ENCODE peak calls at places on chromosome 15, in four cellular contexts. One of them, this sample, is unnamed.

GRCh38 chr15:66327736-66328135 is 28.7 kb downstream of the TIPIN start:
- DNase-seq in B cell: no peak
- DNase-seq in T-helper 1 cell: no peak
- DNase-seq in iPS DF 19.7: no peak
- DNase-seq in this sample: no peak

GRCh38 chr15:67849538-67849937 is 9.7 kb upstream of the RNU6-1 start:
- DNase-seq in B cell: no peak
- DNase-seq in T-helper 1 cell: no peak
- DNase-seq in iPS DF 19.7: no peak
- DNase-seq in this sample: no peak

GRCh38 chr15:87929835-87930234 is 326.7 kb downstream of the NTRK3 start:
- DNase-seq in B cell: no peak
- DNase-seq in T-helper 1 cell: no peak
- DNase-seq in iPS DF 19.7: no peak
- DNase-seq in this sample: no peak

GRCh38 chr15:82543155-82543554 is 2.9 kb upstream of the RPS17 start:
- DNase-seq in B cell: no peak
- DNase-seq in T-helper 1 cell: no peak
- DNase-seq in iPS DF 19.7: no peak
- DNase-seq in this sample: no peak

GRCh38 chr15:99343836-99344551 is 92.7 kb downstream of the LRRC28 start:
- DNase-seq in B cell: peak
- DNase-seq in T-helper 1 cell: peak
- DNase-seq in iPS DF 19.7: peak
- DNase-seq in this sample: peak

GRCh38 chr15:60883691-60884319 is 345.3 kb downstream of the RORA start:
- DNase-seq in B cell: no peak
- DNase-seq in T-helper 1 cell: no peak
- DNase-seq in iPS DF 19.7: no peak
- DNase-seq in this sample: no peak

GRCh38 chr15:70153948-70154439 is 56.3 kb upstream of the TLE3 start:
- DNase-seq in B cell: no peak
- DNase-seq in T-helper 1 cell: no peak
- DNase-seq in iPS DF 19.7: no peak
- DNase-seq in this sample: no peak

GRCh38 chr15:28191832-28192231 is 92.7 kb upstream of the OCA2 start:
- DNase-seq in B cell: no peak
- DNase-seq in T-helper 1 cell: no peak
- DNase-seq in iPS DF 19.7: peak
- DNase-seq in this sample: peak

GRCh38 chr15:86802244-86802643 is 722.6 kb downstream of the AGBL1 start:
- DNase-seq in B cell: no peak
- DNase-seq in T-helper 1 cell: no peak
- DNase-seq in iPS DF 19.7: no peak
- DNase-seq in this sample: no peak

GRCh38 chr15:35705885-35706590 is 160.1 kb upstream of the DPH6 start:
- DNase-seq in B cell: no peak
- DNase-seq in T-helper 1 cell: no peak
- DNase-seq in iPS DF 19.7: no peak
- DNase-seq in this sample: peak

GRCh38 chr15:83850846-83851245 is 196.9 kb downstream of the ADAMTSL3 start:
- DNase-seq in B cell: no peak
- DNase-seq in T-helper 1 cell: no peak
- DNase-seq in iPS DF 19.7: no peak
- DNase-seq in this sample: no peak

GRCh38 chr15:63447277-63447676 is 57.1 kb upstream of the USP3 start:
- DNase-seq in B cell: no peak
- DNase-seq in T-helper 1 cell: no peak
- DNase-seq in iPS DF 19.7: no peak
- DNase-seq in this sample: no peak

GRCh38 chr15:78695849-78696248 is 54.8 kb upstream of the CHRNB4 start:
- DNase-seq in B cell: no peak
- DNase-seq in T-helper 1 cell: no peak
- DNase-seq in iPS DF 19.7: no peak
- DNase-seq in this sample: no peak

GRCh38 chr15:28977377-28978010 is 91.7 kb downstream of the APBA2 start:
- DNase-seq in B cell: no peak
- DNase-seq in T-helper 1 cell: no peak
- DNase-seq in iPS DF 19.7: no peak
- DNase-seq in this sample: no peak

GRCh38 chr15:100958326-100959065 is 39.3 kb downstream of the LRRK1 start:
- DNase-seq in B cell: no peak
- DNase-seq in T-helper 1 cell: no peak
- DNase-seq in iPS DF 19.7: no peak
- DNase-seq in this sample: no peak

GRCh38 chr15:54029076-54029475 is 50.8 kb downstream of the UNC13C start:
- DNase-seq in B cell: no peak
- DNase-seq in T-helper 1 cell: no peak
- DNase-seq in iPS DF 19.7: no peak
- DNase-seq in this sample: no peak

GRCh38 chr15:74777769-74778598 is 3.9 kb upstream of the CSK start:
- DNase-seq in B cell: no peak
- DNase-seq in T-helper 1 cell: no peak
- DNase-seq in iPS DF 19.7: no peak
- DNase-seq in this sample: no peak

GRCh38 chr15:60751985-60752952 is 273.3 kb upstream of the ICE2 start:
- DNase-seq in B cell: no peak
- DNase-seq in T-helper 1 cell: no peak
- DNase-seq in iPS DF 19.7: no peak
- DNase-seq in this sample: peak

GRCh38 chr15:40047413-40048154 is 8.6 kb upstream of the SRP14 start:
- DNase-seq in B cell: peak
- DNase-seq in T-helper 1 cell: no peak
- DNase-seq in iPS DF 19.7: no peak
- DNase-seq in this sample: peak

GRCh38 chr15:45612790-45613415 is 21.9 kb upstream of the SQOR start:
- DNase-seq in B cell: no peak
- DNase-seq in T-helper 1 cell: no peak
- DNase-seq in iPS DF 19.7: no peak
- DNase-seq in this sample: no peak

GRCh38 chr15:49881866-49882265 is 237.2 kb downstream of the ATP8B4 start:
- DNase-seq in B cell: no peak
- DNase-seq in T-helper 1 cell: no peak
- DNase-seq in iPS DF 19.7: no peak
- DNase-seq in this sample: no peak

GRCh38 chr15:29571728-29572454 is 250.4 kb downstream of the TJP1 start:
- DNase-seq in B cell: no peak
- DNase-seq in T-helper 1 cell: no peak
- DNase-seq in iPS DF 19.7: no peak
- DNase-seq in this sample: peak

GRCh38 chr15:65952425-65953053 is 83.2 kb downstream of the RAB11A start:
- DNase-seq in B cell: no peak
- DNase-seq in T-helper 1 cell: no peak
- DNase-seq in iPS DF 19.7: peak
- DNase-seq in this sample: peak

GRCh38 chr15:22952826-22953579 is 27.2 kb downstream of the CYFIP1 start:
- DNase-seq in B cell: no peak
- DNase-seq in T-helper 1 cell: no peak
- DNase-seq in iPS DF 19.7: peak
- DNase-seq in this sample: no peak

GRCh38 chr15:50353251-50353998 is 1.6 kb downstream of the GABPB1 start:
- DNase-seq in B cell: peak
- DNase-seq in T-helper 1 cell: peak
- DNase-seq in iPS DF 19.7: no peak
- DNase-seq in this sample: no peak

GRCh38 chr15:100762289-100762688 is 117.3 kb upstream of the ALDH1A3 start:
- DNase-seq in B cell: no peak
- DNase-seq in T-helper 1 cell: no peak
- DNase-seq in iPS DF 19.7: no peak
- DNase-seq in this sample: no peak

GRCh38 chr15:43404130-43404529 is 33.2 kb downstream of the TUBGCP4 start:
- DNase-seq in B cell: no peak
- DNase-seq in T-helper 1 cell: no peak
- DNase-seq in iPS DF 19.7: no peak
- DNase-seq in this sample: peak

GRCh38 chr15:36844453-36845094 is 255.8 kb downstream of the MEIS2 start:
- DNase-seq in B cell: no peak
- DNase-seq in T-helper 1 cell: no peak
- DNase-seq in iPS DF 19.7: no peak
- DNase-seq in this sample: peak

GRCh38 chr15:40543631-40544294 is 21.1 kb downstream of the CCDC32 start:
- DNase-seq in B cell: peak
- DNase-seq in T-helper 1 cell: no peak
- DNase-seq in iPS DF 19.7: no peak
- DNase-seq in this sample: no peak

GRCh38 chr15:58052334-58052733 is 13.2 kb downstream of the ALDH1A2 start:
- DNase-seq in B cell: no peak
- DNase-seq in T-helper 1 cell: no peak
- DNase-seq in iPS DF 19.7: no peak
- DNase-seq in this sample: no peak